ENCODE peak calls at places on chromosomes 3 and 15, in four cellular contexts. J, X, G and T are unnamed samples.

GRCh38 chr3:128408693-128409620 is 57.7 kb downstream of the DNAJB8 start:
- DNase-seq in J (no peak), X (no peak), G (no peak), T (no peak)

GRCh38 chr3:100954990-100955389 is 38.2 kb downstream of the ABI3BP start:
- DNase-seq in G (peak), X (no peak), J (peak), T (peak)

GRCh38 chr3:107825556-107825955 is 265.3 kb downstream of the CD47 start:
- DNase-seq in J (no peak), X (no peak), G (no peak), T (no peak)

GRCh38 chr3:177470200-177470941 is 273.1 kb upstream of the TBL1XR1 start:
- DNase-seq in J (no peak), G (no peak), X (no peak), T (no peak)

GRCh38 chr3:19250959-19251610 is 102.8 kb downstream of the KCNH8 start:
- DNase-seq in X (no peak), G (no peak), J (no peak), T (no peak)

GRCh38 chr3:185992801-185993467 is 55.1 kb upstream of the TRA2B start:
- DNase-seq in X (no peak), J (peak), G (no peak), T (no peak)

GRCh38 chr3:124995460-124995994 is 60.3 kb downstream of the HEG1 start:
- DNase-seq in G (no peak), J (peak), X (peak), T (no peak)

GRCh38 chr15:37872661-37873060 is 61.8 kb upstream of the TMCO5A start:
- DNase-seq in X (no peak), J (peak), G (no peak), T (no peak)

GRCh38 chr3:9676780-9677179 is 26.9 kb upstream of the CPNE9 start:
- DNase-seq in J (no peak), X (no peak), G (no peak), T (no peak)

GRCh38 chr15:60583946-60584345 is 105.0 kb upstream of the ICE2 start:
- DNase-seq in X (no peak), G (no peak), J (no peak), T (no peak)

GRCh38 chr3:7504886-7505775 is 644.2 kb downstream of the GRM7 start:
- DNase-seq in J (peak), X (no peak), G (no peak), T (no peak)

GRCh38 chr15:40917585-40917984 is 11.6 kb upstream of the DLL4 start:
- DNase-seq in X (no peak), G (no peak), J (no peak), T (no peak)

GRCh38 chr3:57783186-57784088 is 27.3 kb downstream of the SLMAP start:
- DNase-seq in J (no peak), G (no peak), X (no peak), T (no peak)